ENCODE peak calls at places on chromosome X, in six cellular contexts. One of them, this sample, is unnamed.

GRCh38 chrX:136126892-136127406 is 20.4 kb upstream of the FHL1 start:
- DNase-seq in NCI-H1092: no peak
- DNase-seq in esophagus muscularis mucosa: no peak
- DNase-seq in PC-9: no peak
- DNase-seq in adipocyte: no peak
- DNase-seq in activated T-helper 1 cell treated with anti-CD3 and anti-CD28 coated beads, Interleukin-12 subunit alpha, Interleukin-12 subunit beta, Interleukin-2, Interleukin-4 antibody, amounts not matched to agents 30 ng/mL and 10 ng/mL and 1 ng/mL, durations not matched to agents 14 hours and 24 hours and 36 hours: no peak
- DNase-seq in this sample: no peak

GRCh38 chrX:66328950-66329596 is 165.0 kb downstream of the HEPH start:
- DNase-seq in esophagus muscularis mucosa: no peak
- DNase-seq in activated T-helper 1 cell treated with anti-CD3 and anti-CD28 coated beads, Interleukin-12 subunit alpha, Interleukin-12 subunit beta, Interleukin-2, Interleukin-4 antibody, amounts not matched to agents 30 ng/mL and 10 ng/mL and 1 ng/mL, durations not matched to agents 14 hours and 24 hours and 36 hours: no peak
- DNase-seq in PC-9: no peak
- DNase-seq in adipocyte: no peak
- DNase-seq in NCI-H1092: no peak
- DNase-seq in this sample: no peak

GRCh38 chrX:142201113-142201512 is 4.0 kb downstream of the MAGEC2 start:
- DNase-seq in esophagus muscularis mucosa: no peak
- DNase-seq in PC-9: no peak
- DNase-seq in NCI-H1092: no peak
- DNase-seq in adipocyte: no peak
- DNase-seq in activated T-helper 1 cell treated with anti-CD3 and anti-CD28 coated beads, Interleukin-12 subunit alpha, Interleukin-12 subunit beta, Interleukin-2, Interleukin-4 antibody, amounts not matched to agents 30 ng/mL and 10 ng/mL and 1 ng/mL, durations not matched to agents 14 hours and 24 hours and 36 hours: no peak
- DNase-seq in this sample: no peak

GRCh38 chrX:1222511-1223252 is 10.2 kb upstream of the CRLF2 start:
- DNase-seq in PC-9: peak
- DNase-seq in adipocyte: peak
- DNase-seq in esophagus muscularis mucosa: no peak
- DNase-seq in NCI-H1092: no peak
- DNase-seq in activated T-helper 1 cell treated with anti-CD3 and anti-CD28 coated beads, Interleukin-12 subunit alpha, Interleukin-12 subunit beta, Interleukin-2, Interleukin-4 antibody, amounts not matched to agents 30 ng/mL and 10 ng/mL and 1 ng/mL, durations not matched to agents 14 hours and 24 hours and 36 hours: no peak
- DNase-seq in this sample: no peak

GRCh38 chrX:118240359-118240758 is 105.5 kb upstream of the WDR44 start:
- DNase-seq in PC-9: no peak
- DNase-seq in esophagus muscularis mucosa: no peak
- DNase-seq in adipocyte: peak
- DNase-seq in NCI-H1092: no peak
- DNase-seq in activated T-helper 1 cell treated with anti-CD3 and anti-CD28 coated beads, Interleukin-12 subunit alpha, Interleukin-12 subunit beta, Interleukin-2, Interleukin-4 antibody, amounts not matched to agents 30 ng/mL and 10 ng/mL and 1 ng/mL, durations not matched to agents 14 hours and 24 hours and 36 hours: no peak
- DNase-seq in this sample: no peak

GRCh38 chrX:68827848-68828562 is 816 bp upstream of the EFNB1 start:
- DNase-seq in PC-9: peak
- DNase-seq in esophagus muscularis mucosa: peak
- DNase-seq in NCI-H1092: peak
- DNase-seq in activated T-helper 1 cell treated with anti-CD3 and anti-CD28 coated beads, Interleukin-12 subunit alpha, Interleukin-12 subunit beta, Interleukin-2, Interleukin-4 antibody, amounts not matched to agents 30 ng/mL and 10 ng/mL and 1 ng/mL, durations not matched to agents 14 hours and 24 hours and 36 hours: peak
- DNase-seq in adipocyte: peak
- DNase-seq in this sample: no peak

GRCh38 chrX:41722220-41722619 is 1.8 kb upstream of the GPR82 start:
- DNase-seq in PC-9: no peak
- DNase-seq in activated T-helper 1 cell treated with anti-CD3 and anti-CD28 coated beads, Interleukin-12 subunit alpha, Interleukin-12 subunit beta, Interleukin-2, Interleukin-4 antibody, amounts not matched to agents 30 ng/mL and 10 ng/mL and 1 ng/mL, durations not matched to agents 14 hours and 24 hours and 36 hours: no peak
- DNase-seq in NCI-H1092: no peak
- DNase-seq in adipocyte: no peak
- DNase-seq in esophagus muscularis mucosa: no peak
- DNase-seq in this sample: no peak

GRCh38 chrX:144722307-144722706 is 525.0 kb upstream of the SPANXN1 start:
- DNase-seq in NCI-H1092: no peak
- DNase-seq in PC-9: no peak
- DNase-seq in esophagus muscularis mucosa: no peak
- DNase-seq in activated T-helper 1 cell treated with anti-CD3 and anti-CD28 coated beads, Interleukin-12 subunit alpha, Interleukin-12 subunit beta, Interleukin-2, Interleukin-4 antibody, amounts not matched to agents 30 ng/mL and 10 ng/mL and 1 ng/mL, durations not matched to agents 14 hours and 24 hours and 36 hours: no peak
- DNase-seq in adipocyte: no peak
- DNase-seq in this sample: no peak

GRCh38 chrX:80578518-80579105 is 158.4 kb downstream of the TENT5D start:
- DNase-seq in adipocyte: peak
- DNase-seq in NCI-H1092: no peak
- DNase-seq in PC-9: no peak
- DNase-seq in activated T-helper 1 cell treated with anti-CD3 and anti-CD28 coated beads, Interleukin-12 subunit alpha, Interleukin-12 subunit beta, Interleukin-2, Interleukin-4 antibody, amounts not matched to agents 30 ng/mL and 10 ng/mL and 1 ng/mL, durations not matched to agents 14 hours and 24 hours and 36 hours: no peak
- DNase-seq in esophagus muscularis mucosa: no peak
- DNase-seq in this sample: no peak

GRCh38 chrX:39576081-39576701 is 521.6 kb downstream of the BCOR start:
- DNase-seq in activated T-helper 1 cell treated with anti-CD3 and anti-CD28 coated beads, Interleukin-12 subunit alpha, Interleukin-12 subunit beta, Interleukin-2, Interleukin-4 antibody, amounts not matched to agents 30 ng/mL and 10 ng/mL and 1 ng/mL, durations not matched to agents 14 hours and 24 hours and 36 hours: no peak
- DNase-seq in NCI-H1092: peak
- DNase-seq in adipocyte: no peak
- DNase-seq in esophagus muscularis mucosa: no peak
- DNase-seq in PC-9: no peak
- DNase-seq in this sample: no peak

GRCh38 chrX:30364229-30364628 is 55.0 kb upstream of the NR0B1 start:
- DNase-seq in esophagus muscularis mucosa: no peak
- DNase-seq in adipocyte: no peak
- DNase-seq in PC-9: no peak
- DNase-seq in NCI-H1092: peak
- DNase-seq in activated T-helper 1 cell treated with anti-CD3 and anti-CD28 coated beads, Interleukin-12 subunit alpha, Interleukin-12 subunit beta, Interleukin-2, Interleukin-4 antibody, amounts not matched to agents 30 ng/mL and 10 ng/mL and 1 ng/mL, durations not matched to agents 14 hours and 24 hours and 36 hours: no peak
- DNase-seq in this sample: no peak

GRCh38 chrX:66634272-66634671 is 4.6 kb downstream of the EDA2R start:
- DNase-seq in NCI-H1092: no peak
- DNase-seq in activated T-helper 1 cell treated with anti-CD3 and anti-CD28 coated beads, Interleukin-12 subunit alpha, Interleukin-12 subunit beta, Interleukin-2, Interleukin-4 antibody, amounts not matched to agents 30 ng/mL and 10 ng/mL and 1 ng/mL, durations not matched to agents 14 hours and 24 hours and 36 hours: no peak
- DNase-seq in esophagus muscularis mucosa: no peak
- DNase-seq in adipocyte: peak
- DNase-seq in PC-9: no peak
- DNase-seq in this sample: no peak

This sample was measured in BJ.